ENCODE peak calls at places on chromosomes 16 and 17, in five cellular contexts. One of them, this sample, is unnamed.

GRCh38 chr17:77493901-77494663 is 353.3 kb downstream of the SEC14L1 start:
- DNase-seq in lung: no peak
- DNase-seq in type B pancreatic cell: no peak
- DNase-seq in WTC11: peak
- DNase-seq in B cell: peak
- DNase-seq in this sample: no peak

GRCh38 chr17:68255731-68256538 is 8.1 kb downstream of the AMZ2 start:
- DNase-seq in WTC11: no peak
- DNase-seq in B cell: no peak
- DNase-seq in lung: no peak
- DNase-seq in type B pancreatic cell: no peak
- DNase-seq in this sample: no peak

GRCh38 chr17:45172541-45173286 is 11.0 kb downstream of the HEXIM2 start:
- DNase-seq in B cell: peak
- DNase-seq in WTC11: peak
- DNase-seq in type B pancreatic cell: no peak
- DNase-seq in lung: peak
- DNase-seq in this sample: peak

GRCh38 chr16:84806256-84806889 is 13.4 kb upstream of the CRISPLD2 start:
- DNase-seq in type B pancreatic cell: no peak
- DNase-seq in WTC11: no peak
- DNase-seq in lung: no peak
- DNase-seq in B cell: peak
- DNase-seq in this sample: no peak

GRCh38 chr17:73393962-73394361 is 82.2 kb upstream of the CDC42EP4 start:
- DNase-seq in type B pancreatic cell: no peak
- DNase-seq in lung: no peak
- DNase-seq in WTC11: no peak
- DNase-seq in B cell: no peak
- DNase-seq in this sample: no peak

GRCh38 chr17:48241131-48241591 is 133.6 kb downstream of the SNX11 start:
- DNase-seq in WTC11: no peak
- DNase-seq in lung: peak
- DNase-seq in type B pancreatic cell: no peak
- DNase-seq in B cell: no peak
- DNase-seq in this sample: peak

GRCh38 chr16:23615805-23616204 is 19.7 kb upstream of the NDUFAB1 start:
- DNase-seq in type B pancreatic cell: no peak
- DNase-seq in lung: no peak
- DNase-seq in B cell: no peak
- DNase-seq in WTC11: no peak
- DNase-seq in this sample: no peak

GRCh38 chr17:19411641-19412040 is 609 bp downstream of the RNF112 start:
- DNase-seq in lung: no peak
- DNase-seq in B cell: no peak
- DNase-seq in type B pancreatic cell: no peak
- DNase-seq in WTC11: no peak
- DNase-seq in this sample: no peak

GRCh38 chr17:81547614-81547982 is 4.6 kb downstream of the FAAP100 start:
- DNase-seq in B cell: no peak
- DNase-seq in lung: no peak
- DNase-seq in type B pancreatic cell: no peak
- DNase-seq in WTC11: no peak
- DNase-seq in this sample: no peak

GRCh38 chr16:50458694-50459271 is 89.4 kb upstream of the NKD1 start:
- DNase-seq in WTC11: peak
- DNase-seq in B cell: no peak
- DNase-seq in lung: no peak
- DNase-seq in type B pancreatic cell: no peak
- DNase-seq in this sample: no peak

GRCh38 chr17:6603746-6604325 is 36.7 kb downstream of the KIAA0753 start:
- DNase-seq in type B pancreatic cell: no peak
- DNase-seq in B cell: no peak
- DNase-seq in lung: peak
- DNase-seq in WTC11: no peak
- DNase-seq in this sample: no peak

GRCh38 chr17:78935419-78936323 is 10.5 kb upstream of the TIMP2 start:
- DNase-seq in B cell: no peak
- DNase-seq in lung: peak
- DNase-seq in type B pancreatic cell: no peak
- DNase-seq in WTC11: no peak
- DNase-seq in this sample: peak

GRCh38 chr17:79219208-79219935 is 144.7 kb downstream of the ENGASE start:
- DNase-seq in lung: no peak
- DNase-seq in type B pancreatic cell: no peak
- DNase-seq in WTC11: no peak
- DNase-seq in B cell: no peak
- DNase-seq in this sample: peak

GRCh38 chr17:68293490-68294195 is 2.3 kb downstream of the ARSG start:
- DNase-seq in lung: no peak
- DNase-seq in type B pancreatic cell: no peak
- DNase-seq in B cell: no peak
- DNase-seq in WTC11: no peak
- DNase-seq in this sample: no peak

GRCh38 chr17:7293821-7294613 is 422 bp downstream of the YBX2 start:
- DNase-seq in WTC11: peak
- DNase-seq in type B pancreatic cell: no peak
- DNase-seq in lung: no peak
- DNase-seq in B cell: peak
- DNase-seq in this sample: peak

GRCh38 chr17:73588291-73589095 is 55.8 kb downstream of the SDK2 start:
- DNase-seq in B cell: no peak
- DNase-seq in type B pancreatic cell: no peak
- DNase-seq in lung: no peak
- DNase-seq in WTC11: no peak
- DNase-seq in this sample: no peak

GRCh38 chr16:31710134-31710533 is 163.5 kb upstream of the ZNF267 start:
- DNase-seq in type B pancreatic cell: no peak
- DNase-seq in lung: peak
- DNase-seq in WTC11: no peak
- DNase-seq in B cell: no peak
- DNase-seq in this sample: no peak

GRCh38 chr16:31712064-31712540 is 161.5 kb upstream of the ZNF267 start:
- DNase-seq in B cell: no peak
- DNase-seq in lung: peak
- DNase-seq in WTC11: no peak
- DNase-seq in type B pancreatic cell: no peak
- DNase-seq in this sample: no peak

GRCh38 chr16:31710880-31711279 is 162.7 kb upstream of the ZNF267 start:
- DNase-seq in type B pancreatic cell: no peak
- DNase-seq in lung: no peak
- DNase-seq in WTC11: no peak
- DNase-seq in B cell: no peak
- DNase-seq in this sample: no peak

GRCh38 chr16:31713071-31713944 is 160.3 kb upstream of the ZNF267 start:
- DNase-seq in type B pancreatic cell: peak
- DNase-seq in B cell: peak
- DNase-seq in lung: peak
- DNase-seq in WTC11: peak
- DNase-seq in this sample: peak

DNA sequence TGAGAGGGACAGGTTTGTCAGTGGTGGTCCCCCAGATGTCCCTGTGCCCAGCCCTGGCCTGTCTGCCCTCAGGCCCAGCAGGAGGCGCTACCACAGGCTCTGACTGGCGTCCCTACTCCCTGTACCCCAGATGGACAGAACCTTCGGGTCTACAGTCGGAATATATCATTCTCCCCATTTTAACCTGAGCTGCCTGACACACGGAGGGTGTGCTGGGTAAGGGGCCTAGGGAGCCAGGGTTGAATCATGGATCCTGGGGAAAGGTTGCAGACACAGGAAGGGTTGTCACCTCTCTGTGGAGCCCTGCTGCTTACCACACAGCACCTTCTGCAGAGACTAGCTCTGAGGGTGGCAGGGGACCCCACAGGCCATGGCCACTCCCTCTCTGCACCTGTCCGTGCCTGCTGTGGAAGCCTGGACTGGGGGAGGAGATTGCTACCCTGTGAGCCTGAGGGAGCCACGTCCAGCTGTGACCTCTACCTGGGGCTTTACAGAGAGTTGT is 162.2 kb upstream of the ZNF267 start:
- DNase-seq in WTC11: peak
- DNase-seq in type B pancreatic cell: no peak
- DNase-seq in lung: peak
- DNase-seq in B cell: no peak
- DNase-seq in this sample: no peak
- TF ChIP-seq CTCF in WTC11: no peak
- TF ChIP-seq CTCF in type B pancreatic cell: no peak
- TF ChIP-seq CTCF in lung: no peak
- TF ChIP-seq CTCF in B cell: no peak
- TF ChIP-seq CTCF in this sample: no peak

GRCh38 chr16:81061307-81061640 is 15.8 kb downstream of the C16orf46 start:
- DNase-seq in WTC11: no peak
- DNase-seq in lung: no peak
- DNase-seq in type B pancreatic cell: no peak
- DNase-seq in B cell: no peak
- DNase-seq in this sample: no peak

GRCh38 chr16:81060576-81061306 is 16.3 kb downstream of the C16orf46 start:
- DNase-seq in lung: no peak
- DNase-seq in B cell: no peak
- DNase-seq in type B pancreatic cell: no peak
- DNase-seq in WTC11: no peak
- DNase-seq in this sample: no peak

GRCh38 chr16:81067166-81067565 is 9.9 kb downstream of the C16orf46 start:
- DNase-seq in B cell: no peak
- DNase-seq in lung: no peak
- DNase-seq in type B pancreatic cell: no peak
- DNase-seq in WTC11: no peak
- DNase-seq in this sample: no peak

GRCh38 chr16:81066700-81067099 is 10.3 kb downstream of the C16orf46 start:
- DNase-seq in type B pancreatic cell: no peak
- DNase-seq in B cell: no peak
- DNase-seq in lung: no peak
- DNase-seq in WTC11: no peak
- DNase-seq in this sample: no peak

GRCh38 chr16:81061855-81062608 is 15.0 kb downstream of the C16orf46 start:
- DNase-seq in B cell: no peak
- DNase-seq in lung: no peak
- DNase-seq in WTC11: no peak
- DNase-seq in type B pancreatic cell: no peak
- DNase-seq in this sample: no peak
- TF ChIP-seq CTCF in B cell: no peak
- TF ChIP-seq CTCF in lung: no peak
- TF ChIP-seq CTCF in WTC11: no peak
- TF ChIP-seq CTCF in type B pancreatic cell: no peak
- TF ChIP-seq CTCF in this sample: no peak

GRCh38 chr16:67170948-67171649 is 761 bp downstream of the NOL3 start:
- DNase-seq in type B pancreatic cell: no peak
- DNase-seq in lung: no peak
- DNase-seq in WTC11: no peak
- DNase-seq in B cell: no peak
- DNase-seq in this sample: no peak
- TF ChIP-seq CTCF in type B pancreatic cell: no peak
- TF ChIP-seq CTCF in lung: no peak
- TF ChIP-seq CTCF in WTC11: no peak
- TF ChIP-seq CTCF in B cell: no peak
- TF ChIP-seq CTCF in this sample: no peak

GRCh38 chr17:46770439-46770817 is 48.1 kb downstream of the WNT3 start:
- DNase-seq in lung: no peak
- DNase-seq in WTC11: no peak
- DNase-seq in type B pancreatic cell: no peak
- DNase-seq in B cell: no peak
- DNase-seq in this sample: no peak

GRCh38 chr17:46771601-46772012 is 46.9 kb downstream of the WNT3 start:
- DNase-seq in lung: no peak
- DNase-seq in type B pancreatic cell: no peak
- DNase-seq in WTC11: peak
- DNase-seq in B cell: peak
- DNase-seq in this sample: peak

GRCh38 chr17:46772013-46772878 is 46.2 kb downstream of the WNT3 start:
- DNase-seq in type B pancreatic cell: no peak
- DNase-seq in B cell: peak
- DNase-seq in WTC11: peak
- DNase-seq in lung: peak
- DNase-seq in this sample: peak

GRCh38 chr17:46769531-46770438 is 48.7 kb downstream of the WNT3 start:
- DNase-seq in type B pancreatic cell: no peak
- DNase-seq in WTC11: no peak
- DNase-seq in lung: no peak
- DNase-seq in B cell: peak
- DNase-seq in this sample: no peak

DNA sequence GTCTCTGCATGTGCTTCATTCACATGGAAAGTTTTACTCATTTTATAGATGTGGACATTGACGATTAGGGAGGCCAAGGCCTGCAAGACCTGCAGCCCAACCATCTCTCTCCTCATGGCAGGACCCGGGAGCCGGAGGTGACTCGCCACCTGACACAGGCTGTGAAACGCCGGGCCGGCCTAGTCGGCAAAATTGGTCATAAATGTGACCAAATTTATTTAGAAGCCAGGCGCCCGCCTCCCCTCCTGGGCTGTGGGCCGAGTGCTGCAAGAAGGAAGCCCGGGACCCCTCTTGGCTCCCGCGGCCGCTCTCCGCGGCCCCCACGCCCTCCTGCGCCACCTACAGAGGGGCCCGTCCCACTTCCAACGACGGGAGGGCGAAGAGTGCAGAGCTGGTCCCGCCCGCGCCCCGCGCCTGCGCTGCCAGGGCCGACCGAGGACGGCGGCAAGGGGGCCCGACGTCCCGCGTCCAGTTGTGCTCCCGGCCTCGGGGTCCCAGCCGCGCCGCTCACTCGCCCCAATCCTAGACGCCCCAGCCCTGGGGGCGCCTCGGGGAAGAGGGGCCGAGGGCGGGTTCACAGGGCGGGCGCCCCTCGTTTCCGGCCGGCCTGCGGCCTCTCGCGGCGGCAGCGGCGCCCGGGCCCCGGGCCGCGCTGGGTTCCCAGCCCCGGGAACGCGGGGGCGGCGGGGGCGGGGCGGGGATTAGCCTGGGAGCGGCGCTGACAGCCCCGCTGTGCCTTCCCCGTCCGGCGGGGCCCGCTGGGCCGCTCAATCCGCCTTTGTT is 47.5 kb downstream of the WNT3 start:
- DNase-seq in B cell: peak
- DNase-seq in type B pancreatic cell: no peak
- DNase-seq in WTC11: peak
- DNase-seq in lung: no peak
- DNase-seq in this sample: peak
- TF ChIP-seq CTCF in B cell: peak
- TF ChIP-seq CTCF in type B pancreatic cell: peak
- TF ChIP-seq CTCF in WTC11: no peak
- TF ChIP-seq CTCF in lung: no peak
- TF ChIP-seq CTCF in this sample: no peak

DNA sequence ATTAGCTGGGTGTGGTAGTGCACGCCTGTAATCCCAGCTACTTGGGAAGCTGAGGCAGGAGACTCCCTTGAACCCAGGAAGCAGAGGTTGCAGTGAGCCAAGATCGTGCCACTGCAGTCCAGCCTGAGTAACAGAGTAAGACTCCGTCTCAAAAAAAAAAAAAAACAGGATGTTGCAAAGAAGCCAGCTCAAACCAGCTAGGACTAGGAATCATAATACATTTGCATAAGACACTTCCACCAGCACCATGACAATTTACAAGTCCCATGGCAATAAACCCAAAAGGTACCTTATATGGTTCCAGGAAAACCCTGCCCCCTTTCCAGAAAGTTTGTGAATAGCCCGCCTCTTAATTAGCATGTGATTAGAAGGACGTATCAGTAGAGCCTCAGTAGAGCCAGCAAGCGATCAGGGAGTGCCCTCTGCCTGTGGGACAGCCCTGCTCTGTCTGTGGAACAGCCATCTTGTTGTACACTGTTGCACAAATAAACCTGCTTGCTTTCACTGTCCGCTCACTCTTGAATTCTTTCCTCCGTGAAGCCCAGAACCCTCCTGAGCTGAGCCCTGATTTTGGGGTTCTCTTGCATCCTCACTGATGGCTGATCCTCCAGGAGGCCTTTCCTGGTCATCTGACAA is 14.1 kb downstream of the NUPR1 start:
- DNase-seq in WTC11: no peak
- DNase-seq in type B pancreatic cell: no peak
- DNase-seq in B cell: no peak
- DNase-seq in lung: no peak
- DNase-seq in this sample: no peak
- TF ChIP-seq CTCF in WTC11: no peak
- TF ChIP-seq CTCF in type B pancreatic cell: no peak
- TF ChIP-seq CTCF in B cell: no peak
- TF ChIP-seq CTCF in lung: no peak
- TF ChIP-seq CTCF in this sample: no peak